ENCODE peak calls at places on chromosomes 12 and 14, in seven cellular contexts. Z is stimulated activated CD8-positive, alpha-beta memory T cell treated with anti-CD3 and anti-CD28 coated beads, Interleukin-15, amount 100 ng/mL, for 4 hours; W is activated CD4-positive, CD25-positive, alpha-beta regulatory T cell treated with anti-CD3 and anti-CD28 coated beads, Interleukin-2, amount 50 U/mL, for 72 hours; M is tibial nerve; I is psoas muscle; E is heart right ventricle; V is Caki2. J is an unnamed sample.

GRCh38 chr12:120583478-120584030 is 2.4 kb upstream of the POP5 start:
- DNase-seq in Z (peak), W (peak), M (peak), I (peak), E (peak), V (peak), J (peak)

GRCh38 chr14:65361920-65362319 is 50.6 kb upstream of the FUT8 start:
- DNase-seq in Z (no peak), W (no peak), M (no peak), I (peak), E (no peak), V (no peak), J (no peak)

GRCh38 chr12:52005903-52006703 is 643 bp upstream of the TAMALIN start:
- DNase-seq in Z (no peak), W (no peak), M (no peak), I (peak), E (peak), V (no peak), J (no peak)

GRCh38 chr12:121925361-121925725 is 7.0 kb downstream of the CFAP251 start:
- DNase-seq in Z (no peak), W (no peak), M (no peak), I (no peak), E (no peak), V (no peak), J (no peak)

GRCh38 chr12:1918081-1918874 is at the start of gene CACNA2D4:
- DNase-seq in Z (no peak), W (peak), M (no peak), I (no peak), E (no peak), V (no peak), J (no peak)

GRCh38 chr14:75969891-75970290 is 11.9 kb downstream of the TGFB3 start:
- DNase-seq in Z (no peak), W (no peak), M (no peak), I (no peak), E (no peak), V (no peak), J (no peak)

GRCh38 chr14:99357856-99358390 is 85.9 kb upstream of the BCL11B start:
- DNase-seq in Z (no peak), W (no peak), M (no peak), I (no peak), E (no peak), V (no peak), J (no peak)

GRCh38 chr12:56998981-56999380 is 7.4 kb downstream of the ZBTB39 start:
- DNase-seq in Z (no peak), W (peak), M (no peak), I (no peak), E (no peak), V (no peak), J (no peak)

GRCh38 chr12:29039013-29039412 is 110.1 kb upstream of the FAR2 start:
- DNase-seq in Z (no peak), W (no peak), M (no peak), I (no peak), E (no peak), V (no peak), J (no peak)

GRCh38 chr12:28034271-28034670 is 61.7 kb upstream of the PTHLH start:
- DNase-seq in Z (no peak), W (no peak), M (no peak), I (no peak), E (no peak), V (no peak), J (no peak)

GRCh38 chr12:9864913-9865675 is 4.1 kb downstream of the CLEC2B start:
- DNase-seq in Z (no peak), W (no peak), M (no peak), I (no peak), E (no peak), V (peak), J (no peak)

GRCh38 chr14:104659764-104660523 is 29.5 kb upstream of the INF2 start:
- DNase-seq in Z (no peak), W (no peak), M (no peak), I (no peak), E (no peak), V (no peak), J (no peak)

GRCh38 chr12:94488449-94488848 is 28.8 kb upstream of the CEP83 start:
- DNase-seq in Z (no peak), W (no peak), M (no peak), I (no peak), E (no peak), V (no peak), J (no peak)

GRCh38 chr12:39587247-39587646 is 32.4 kb downstream of the ABCD2 start:
- DNase-seq in Z (no peak), W (no peak), M (no peak), I (no peak), E (no peak), V (no peak), J (no peak)

GRCh38 chr14:100822007-100822406 is 3.9 kb upstream of the MEG3 start:
- DNase-seq in Z (no peak), W (no peak), M (no peak), I (no peak), E (no peak), V (no peak), J (no peak)

GRCh38 chr12:64574837-64575236 is 35.5 kb upstream of the RASSF3 start:
- DNase-seq in Z (no peak), W (no peak), M (no peak), I (no peak), E (no peak), V (no peak), J (no peak)

GRCh38 chr12:25495336-25496097 is 57.6 kb downstream of the LMNTD1 start:
- DNase-seq in Z (no peak), W (no peak), M (no peak), I (no peak), E (no peak), V (peak), J (peak)

GRCh38 chr12:25107920-25108319 is 87.0 kb downstream of the DNAI7 start:
- DNase-seq in Z (no peak), W (no peak), M (no peak), I (no peak), E (no peak), V (no peak), J (no peak)

GRCh38 chr14:56759633-56760032 is 50.6 kb downstream of the OTX2 start:
- DNase-seq in Z (no peak), W (no peak), M (no peak), I (no peak), E (no peak), V (no peak), J (no peak)